ENCODE peak calls at places on chromosomes 13 and 19, in seven cellular contexts. One of them, this sample, is unnamed.
A peak's percentile ranks its signal among the peaks of the same experiment; 100 is the strongest.

GRCh38 chr13:48304132-48304876 is 753 bp downstream of the RB1 start:
- DNase-seq in activated naive CD8-positive, alpha-beta T cell treated with anti-CD3 and anti-CD28 coated beads, Interleukin-2, amount 50 U/mL, for 24 hours: peak; percentile 35
- DNase-seq in stimulated activated CD8-positive, alpha-beta memory T cell treated with anti-CD3 and anti-CD28 coated beads, Interleukin-4, amount 100 ng/mL, for 24 hours: no peak
- DNase-seq in IMR-90: peak; percentile 55
- DNase-seq in HEK293T: peak; percentile 32
- DNase-seq in stimulated activated CD4-positive, alpha-beta T cell treated with anti-CD3 and anti-CD28 coated beads, Interleukin-1b, Interleukin-23, amount 100 ng/mL, for 24 hours: no peak
- DNase-seq in immature natural killer cell: peak; percentile 35
- DNase-seq in this sample: peak; percentile 50

GRCh38 chr13:50421457-50422130 is 406.4 kb downstream of the KCNRG start:
- DNase-seq in IMR-90: peak; percentile 38
- DNase-seq in immature natural killer cell: no peak
- DNase-seq in stimulated activated CD4-positive, alpha-beta T cell treated with anti-CD3 and anti-CD28 coated beads, Interleukin-1b, Interleukin-23, amount 100 ng/mL, for 24 hours: no peak
- DNase-seq in stimulated activated CD8-positive, alpha-beta memory T cell treated with anti-CD3 and anti-CD28 coated beads, Interleukin-4, amount 100 ng/mL, for 24 hours: no peak
- DNase-seq in activated naive CD8-positive, alpha-beta T cell treated with anti-CD3 and anti-CD28 coated beads, Interleukin-2, amount 50 U/mL, for 24 hours: no peak
- DNase-seq in HEK293T: no peak
- DNase-seq in this sample: no peak

GRCh38 chr13:51929699-51930098 is 67.9 kb downstream of the CCDC70 start:
- DNase-seq in HEK293T: no peak
- DNase-seq in activated naive CD8-positive, alpha-beta T cell treated with anti-CD3 and anti-CD28 coated beads, Interleukin-2, amount 50 U/mL, for 24 hours: no peak
- DNase-seq in stimulated activated CD8-positive, alpha-beta memory T cell treated with anti-CD3 and anti-CD28 coated beads, Interleukin-4, amount 100 ng/mL, for 24 hours: no peak
- DNase-seq in IMR-90: no peak
- DNase-seq in stimulated activated CD4-positive, alpha-beta T cell treated with anti-CD3 and anti-CD28 coated beads, Interleukin-1b, Interleukin-23, amount 100 ng/mL, for 24 hours: no peak
- DNase-seq in immature natural killer cell: no peak
- DNase-seq in this sample: no peak

GRCh38 chr13:28792992-28793391 is 27.1 kb upstream of the MTUS2 start:
- DNase-seq in HEK293T: no peak
- DNase-seq in IMR-90: peak; percentile 79
- DNase-seq in immature natural killer cell: no peak
- DNase-seq in activated naive CD8-positive, alpha-beta T cell treated with anti-CD3 and anti-CD28 coated beads, Interleukin-2, amount 50 U/mL, for 24 hours: no peak
- DNase-seq in stimulated activated CD4-positive, alpha-beta T cell treated with anti-CD3 and anti-CD28 coated beads, Interleukin-1b, Interleukin-23, amount 100 ng/mL, for 24 hours: no peak
- DNase-seq in stimulated activated CD8-positive, alpha-beta memory T cell treated with anti-CD3 and anti-CD28 coated beads, Interleukin-4, amount 100 ng/mL, for 24 hours: no peak
- DNase-seq in this sample: no peak

GRCh38 chr19:34300380-34300779 is 46.0 kb downstream of the GARRE1 start:
- DNase-seq in immature natural killer cell: no peak
- DNase-seq in activated naive CD8-positive, alpha-beta T cell treated with anti-CD3 and anti-CD28 coated beads, Interleukin-2, amount 50 U/mL, for 24 hours: no peak
- DNase-seq in stimulated activated CD8-positive, alpha-beta memory T cell treated with anti-CD3 and anti-CD28 coated beads, Interleukin-4, amount 100 ng/mL, for 24 hours: no peak
- DNase-seq in HEK293T: no peak
- DNase-seq in stimulated activated CD4-positive, alpha-beta T cell treated with anti-CD3 and anti-CD28 coated beads, Interleukin-1b, Interleukin-23, amount 100 ng/mL, for 24 hours: no peak
- DNase-seq in IMR-90: no peak
- DNase-seq in this sample: no peak

GRCh38 chr13:45331981-45332830 is 8.8 kb downstream of the TPT1 start:
- DNase-seq in stimulated activated CD8-positive, alpha-beta memory T cell treated with anti-CD3 and anti-CD28 coated beads, Interleukin-4, amount 100 ng/mL, for 24 hours: no peak
- DNase-seq in immature natural killer cell: no peak
- DNase-seq in HEK293T: no peak
- DNase-seq in stimulated activated CD4-positive, alpha-beta T cell treated with anti-CD3 and anti-CD28 coated beads, Interleukin-1b, Interleukin-23, amount 100 ng/mL, for 24 hours: no peak
- DNase-seq in activated naive CD8-positive, alpha-beta T cell treated with anti-CD3 and anti-CD28 coated beads, Interleukin-2, amount 50 U/mL, for 24 hours: no peak
- DNase-seq in IMR-90: peak; percentile 88
- DNase-seq in this sample: no peak

GRCh38 chr13:101726681-101727080 is 274.2 kb downstream of the ITGBL1 start:
- DNase-seq in immature natural killer cell: no peak
- DNase-seq in stimulated activated CD8-positive, alpha-beta memory T cell treated with anti-CD3 and anti-CD28 coated beads, Interleukin-4, amount 100 ng/mL, for 24 hours: no peak
- DNase-seq in HEK293T: no peak
- DNase-seq in stimulated activated CD4-positive, alpha-beta T cell treated with anti-CD3 and anti-CD28 coated beads, Interleukin-1b, Interleukin-23, amount 100 ng/mL, for 24 hours: no peak
- DNase-seq in activated naive CD8-positive, alpha-beta T cell treated with anti-CD3 and anti-CD28 coated beads, Interleukin-2, amount 50 U/mL, for 24 hours: no peak
- DNase-seq in IMR-90: no peak
- DNase-seq in this sample: no peak

GRCh38 chr13:33031277-33031676 is 15.1 kb downstream of the KL start:
- DNase-seq in IMR-90: no peak
- DNase-seq in activated naive CD8-positive, alpha-beta T cell treated with anti-CD3 and anti-CD28 coated beads, Interleukin-2, amount 50 U/mL, for 24 hours: no peak
- DNase-seq in stimulated activated CD8-positive, alpha-beta memory T cell treated with anti-CD3 and anti-CD28 coated beads, Interleukin-4, amount 100 ng/mL, for 24 hours: no peak
- DNase-seq in stimulated activated CD4-positive, alpha-beta T cell treated with anti-CD3 and anti-CD28 coated beads, Interleukin-1b, Interleukin-23, amount 100 ng/mL, for 24 hours: no peak
- DNase-seq in immature natural killer cell: no peak
- DNase-seq in HEK293T: no peak
- DNase-seq in this sample: no peak

GRCh38 chr13:67043901-67044300 is 186.2 kb downstream of the PCDH9 start:
- DNase-seq in IMR-90: peak; percentile 57
- DNase-seq in stimulated activated CD4-positive, alpha-beta T cell treated with anti-CD3 and anti-CD28 coated beads, Interleukin-1b, Interleukin-23, amount 100 ng/mL, for 24 hours: no peak
- DNase-seq in immature natural killer cell: no peak
- DNase-seq in activated naive CD8-positive, alpha-beta T cell treated with anti-CD3 and anti-CD28 coated beads, Interleukin-2, amount 50 U/mL, for 24 hours: no peak
- DNase-seq in HEK293T: no peak
- DNase-seq in stimulated activated CD8-positive, alpha-beta memory T cell treated with anti-CD3 and anti-CD28 coated beads, Interleukin-4, amount 100 ng/mL, for 24 hours: no peak
- DNase-seq in this sample: no peak

GRCh38 chr13:80030491-80030890 is 310.4 kb downstream of the SPRY2 start:
- DNase-seq in IMR-90: no peak
- DNase-seq in HEK293T: no peak
- DNase-seq in activated naive CD8-positive, alpha-beta T cell treated with anti-CD3 and anti-CD28 coated beads, Interleukin-2, amount 50 U/mL, for 24 hours: no peak
- DNase-seq in stimulated activated CD8-positive, alpha-beta memory T cell treated with anti-CD3 and anti-CD28 coated beads, Interleukin-4, amount 100 ng/mL, for 24 hours: no peak
- DNase-seq in stimulated activated CD4-positive, alpha-beta T cell treated with anti-CD3 and anti-CD28 coated beads, Interleukin-1b, Interleukin-23, amount 100 ng/mL, for 24 hours: no peak
- DNase-seq in immature natural killer cell: no peak
- DNase-seq in this sample: no peak

GRCh38 chr13:79522583-79522982 is 41.6 kb downstream of the NDFIP2 start:
- DNase-seq in HEK293T: no peak
- DNase-seq in immature natural killer cell: peak; percentile 15
- DNase-seq in IMR-90: peak; percentile 64
- DNase-seq in stimulated activated CD8-positive, alpha-beta memory T cell treated with anti-CD3 and anti-CD28 coated beads, Interleukin-4, amount 100 ng/mL, for 24 hours: no peak
- DNase-seq in stimulated activated CD4-positive, alpha-beta T cell treated with anti-CD3 and anti-CD28 coated beads, Interleukin-1b, Interleukin-23, amount 100 ng/mL, for 24 hours: no peak
- DNase-seq in activated naive CD8-positive, alpha-beta T cell treated with anti-CD3 and anti-CD28 coated beads, Interleukin-2, amount 50 U/mL, for 24 hours: peak; percentile 14
- DNase-seq in this sample: no peak

GRCh38 chr19:14146789-14147216 is 10.4 kb upstream of the ASF1B start:
- DNase-seq in IMR-90: peak; percentile 84
- DNase-seq in stimulated activated CD4-positive, alpha-beta T cell treated with anti-CD3 and anti-CD28 coated beads, Interleukin-1b, Interleukin-23, amount 100 ng/mL, for 24 hours: no peak
- DNase-seq in activated naive CD8-positive, alpha-beta T cell treated with anti-CD3 and anti-CD28 coated beads, Interleukin-2, amount 50 U/mL, for 24 hours: no peak
- DNase-seq in stimulated activated CD8-positive, alpha-beta memory T cell treated with anti-CD3 and anti-CD28 coated beads, Interleukin-4, amount 100 ng/mL, for 24 hours: no peak
- DNase-seq in HEK293T: no peak
- DNase-seq in immature natural killer cell: no peak
- DNase-seq in this sample: no peak

GRCh38 chr19:8531470-8531869 is 17.5 kb upstream of the ZNF414 start:
- DNase-seq in HEK293T: no peak
- DNase-seq in IMR-90: no peak
- DNase-seq in stimulated activated CD4-positive, alpha-beta T cell treated with anti-CD3 and anti-CD28 coated beads, Interleukin-1b, Interleukin-23, amount 100 ng/mL, for 24 hours: no peak
- DNase-seq in immature natural killer cell: no peak
- DNase-seq in activated naive CD8-positive, alpha-beta T cell treated with anti-CD3 and anti-CD28 coated beads, Interleukin-2, amount 50 U/mL, for 24 hours: no peak
- DNase-seq in stimulated activated CD8-positive, alpha-beta memory T cell treated with anti-CD3 and anti-CD28 coated beads, Interleukin-4, amount 100 ng/mL, for 24 hours: no peak
- DNase-seq in this sample: no peak

GRCh38 chr19:16334421-16334820 is 9.8 kb downstream of the KLF2 start:
- DNase-seq in immature natural killer cell: no peak
- DNase-seq in HEK293T: no peak
- DNase-seq in stimulated activated CD4-positive, alpha-beta T cell treated with anti-CD3 and anti-CD28 coated beads, Interleukin-1b, Interleukin-23, amount 100 ng/mL, for 24 hours: no peak
- DNase-seq in IMR-90: no peak
- DNase-seq in activated naive CD8-positive, alpha-beta T cell treated with anti-CD3 and anti-CD28 coated beads, Interleukin-2, amount 50 U/mL, for 24 hours: no peak
- DNase-seq in stimulated activated CD8-positive, alpha-beta memory T cell treated with anti-CD3 and anti-CD28 coated beads, Interleukin-4, amount 100 ng/mL, for 24 hours: no peak
- DNase-seq in this sample: no peak

GRCh38 chr19:44894946-44895345 is 3.9 kb downstream of the TOMM40 start:
- DNase-seq in stimulated activated CD8-positive, alpha-beta memory T cell treated with anti-CD3 and anti-CD28 coated beads, Interleukin-4, amount 100 ng/mL, for 24 hours: no peak
- DNase-seq in stimulated activated CD4-positive, alpha-beta T cell treated with anti-CD3 and anti-CD28 coated beads, Interleukin-1b, Interleukin-23, amount 100 ng/mL, for 24 hours: no peak
- DNase-seq in activated naive CD8-positive, alpha-beta T cell treated with anti-CD3 and anti-CD28 coated beads, Interleukin-2, amount 50 U/mL, for 24 hours: no peak
- DNase-seq in HEK293T: no peak
- DNase-seq in IMR-90: no peak
- DNase-seq in immature natural killer cell: no peak
- DNase-seq in this sample: no peak

GRCh38 chr19:33134571-33135041 is 2.7 kb downstream of the WDR88 start:
- DNase-seq in IMR-90: no peak
- DNase-seq in stimulated activated CD4-positive, alpha-beta T cell treated with anti-CD3 and anti-CD28 coated beads, Interleukin-1b, Interleukin-23, amount 100 ng/mL, for 24 hours: peak; percentile 65
- DNase-seq in activated naive CD8-positive, alpha-beta T cell treated with anti-CD3 and anti-CD28 coated beads, Interleukin-2, amount 50 U/mL, for 24 hours: peak; percentile 78
- DNase-seq in HEK293T: no peak
- DNase-seq in stimulated activated CD8-positive, alpha-beta memory T cell treated with anti-CD3 and anti-CD28 coated beads, Interleukin-4, amount 100 ng/mL, for 24 hours: peak; percentile 42
- DNase-seq in immature natural killer cell: no peak
- DNase-seq in this sample: no peak

GRCh38 chr19:33676999-33677665 is 55.4 kb downstream of the CHST8 start:
- DNase-seq in stimulated activated CD4-positive, alpha-beta T cell treated with anti-CD3 and anti-CD28 coated beads, Interleukin-1b, Interleukin-23, amount 100 ng/mL, for 24 hours: no peak
- DNase-seq in stimulated activated CD8-positive, alpha-beta memory T cell treated with anti-CD3 and anti-CD28 coated beads, Interleukin-4, amount 100 ng/mL, for 24 hours: no peak
- DNase-seq in activated naive CD8-positive, alpha-beta T cell treated with anti-CD3 and anti-CD28 coated beads, Interleukin-2, amount 50 U/mL, for 24 hours: no peak
- DNase-seq in IMR-90: no peak
- DNase-seq in HEK293T: no peak
- DNase-seq in immature natural killer cell: no peak
- DNase-seq in this sample: no peak

GRCh38 chr13:66322193-66322592 is 907.9 kb downstream of the PCDH9 start:
- DNase-seq in HEK293T: no peak
- DNase-seq in immature natural killer cell: no peak
- DNase-seq in stimulated activated CD8-positive, alpha-beta memory T cell treated with anti-CD3 and anti-CD28 coated beads, Interleukin-4, amount 100 ng/mL, for 24 hours: no peak
- DNase-seq in stimulated activated CD4-positive, alpha-beta T cell treated with anti-CD3 and anti-CD28 coated beads, Interleukin-1b, Interleukin-23, amount 100 ng/mL, for 24 hours: no peak
- DNase-seq in IMR-90: no peak
- DNase-seq in activated naive CD8-positive, alpha-beta T cell treated with anti-CD3 and anti-CD28 coated beads, Interleukin-2, amount 50 U/mL, for 24 hours: no peak
- DNase-seq in this sample: no peak

GRCh38 chr19:11754663-11755062 is 12.1 kb upstream of the ZNF441 start:
- DNase-seq in IMR-90: no peak
- DNase-seq in activated naive CD8-positive, alpha-beta T cell treated with anti-CD3 and anti-CD28 coated beads, Interleukin-2, amount 50 U/mL, for 24 hours: no peak
- DNase-seq in stimulated activated CD4-positive, alpha-beta T cell treated with anti-CD3 and anti-CD28 coated beads, Interleukin-1b, Interleukin-23, amount 100 ng/mL, for 24 hours: no peak
- DNase-seq in HEK293T: no peak
- DNase-seq in immature natural killer cell: no peak
- DNase-seq in stimulated activated CD8-positive, alpha-beta memory T cell treated with anti-CD3 and anti-CD28 coated beads, Interleukin-4, amount 100 ng/mL, for 24 hours: no peak
- DNase-seq in this sample: no peak

GRCh38 chr19:5035817-5036732 is 67.2 kb downstream of the KDM4B start:
- DNase-seq in IMR-90: no peak
- DNase-seq in HEK293T: no peak
- DNase-seq in stimulated activated CD8-positive, alpha-beta memory T cell treated with anti-CD3 and anti-CD28 coated beads, Interleukin-4, amount 100 ng/mL, for 24 hours: no peak
- DNase-seq in immature natural killer cell: no peak
- DNase-seq in stimulated activated CD4-positive, alpha-beta T cell treated with anti-CD3 and anti-CD28 coated beads, Interleukin-1b, Interleukin-23, amount 100 ng/mL, for 24 hours: no peak
- DNase-seq in activated naive CD8-positive, alpha-beta T cell treated with anti-CD3 and anti-CD28 coated beads, Interleukin-2, amount 50 U/mL, for 24 hours: no peak
- DNase-seq in this sample: no peak

GRCh38 chr13:36919206-36919832 is 719 bp downstream of the SMAD9 start:
- DNase-seq in HEK293T: peak; percentile 64
- DNase-seq in stimulated activated CD8-positive, alpha-beta memory T cell treated with anti-CD3 and anti-CD28 coated beads, Interleukin-4, amount 100 ng/mL, for 24 hours: no peak
- DNase-seq in immature natural killer cell: no peak
- DNase-seq in IMR-90: peak; percentile 17
- DNase-seq in stimulated activated CD4-positive, alpha-beta T cell treated with anti-CD3 and anti-CD28 coated beads, Interleukin-1b, Interleukin-23, amount 100 ng/mL, for 24 hours: no peak
- DNase-seq in activated naive CD8-positive, alpha-beta T cell treated with anti-CD3 and anti-CD28 coated beads, Interleukin-2, amount 50 U/mL, for 24 hours: no peak
- DNase-seq in this sample: peak; percentile 55

GRCh38 chr13:48478401-48478800 is 54.5 kb downstream of the RCBTB2 start:
- DNase-seq in activated naive CD8-positive, alpha-beta T cell treated with anti-CD3 and anti-CD28 coated beads, Interleukin-2, amount 50 U/mL, for 24 hours: no peak
- DNase-seq in IMR-90: peak; percentile 47
- DNase-seq in stimulated activated CD4-positive, alpha-beta T cell treated with anti-CD3 and anti-CD28 coated beads, Interleukin-1b, Interleukin-23, amount 100 ng/mL, for 24 hours: no peak
- DNase-seq in immature natural killer cell: no peak
- DNase-seq in HEK293T: no peak
- DNase-seq in stimulated activated CD8-positive, alpha-beta memory T cell treated with anti-CD3 and anti-CD28 coated beads, Interleukin-4, amount 100 ng/mL, for 24 hours: no peak
- DNase-seq in this sample: no peak

GRCh38 chr19:19274716-19275115 is 1.6 kb upstream of the TM6SF2 start:
- DNase-seq in HEK293T: no peak
- DNase-seq in IMR-90: no peak
- DNase-seq in activated naive CD8-positive, alpha-beta T cell treated with anti-CD3 and anti-CD28 coated beads, Interleukin-2, amount 50 U/mL, for 24 hours: no peak
- DNase-seq in immature natural killer cell: no peak
- DNase-seq in stimulated activated CD4-positive, alpha-beta T cell treated with anti-CD3 and anti-CD28 coated beads, Interleukin-1b, Interleukin-23, amount 100 ng/mL, for 24 hours: no peak
- DNase-seq in stimulated activated CD8-positive, alpha-beta memory T cell treated with anti-CD3 and anti-CD28 coated beads, Interleukin-4, amount 100 ng/mL, for 24 hours: no peak
- DNase-seq in this sample: no peak

GRCh38 chr19:17751103-17751911 is at the start of gene FCHO1:
- DNase-seq in HEK293T: no peak
- DNase-seq in activated naive CD8-positive, alpha-beta T cell treated with anti-CD3 and anti-CD28 coated beads, Interleukin-2, amount 50 U/mL, for 24 hours: peak; percentile 84
- DNase-seq in IMR-90: no peak
- DNase-seq in immature natural killer cell: peak; percentile 88
- DNase-seq in stimulated activated CD8-positive, alpha-beta memory T cell treated with anti-CD3 and anti-CD28 coated beads, Interleukin-4, amount 100 ng/mL, for 24 hours: peak; percentile 79
- DNase-seq in stimulated activated CD4-positive, alpha-beta T cell treated with anti-CD3 and anti-CD28 coated beads, Interleukin-1b, Interleukin-23, amount 100 ng/mL, for 24 hours: peak; percentile 84
- DNase-seq in this sample: no peak

GRCh38 chr19:49594157-49595005 is 3.4 kb downstream of the PRR12 start:
- DNase-seq in stimulated activated CD8-positive, alpha-beta memory T cell treated with anti-CD3 and anti-CD28 coated beads, Interleukin-4, amount 100 ng/mL, for 24 hours: no peak
- DNase-seq in HEK293T: no peak
- DNase-seq in activated naive CD8-positive, alpha-beta T cell treated with anti-CD3 and anti-CD28 coated beads, Interleukin-2, amount 50 U/mL, for 24 hours: no peak
- DNase-seq in IMR-90: no peak
- DNase-seq in stimulated activated CD4-positive, alpha-beta T cell treated with anti-CD3 and anti-CD28 coated beads, Interleukin-1b, Interleukin-23, amount 100 ng/mL, for 24 hours: no peak
- DNase-seq in immature natural killer cell: no peak
- DNase-seq in this sample: no peak

GRCh38 chr19:4061178-4061682 is 5.5 kb downstream of the ZBTB7A start:
- DNase-seq in activated naive CD8-positive, alpha-beta T cell treated with anti-CD3 and anti-CD28 coated beads, Interleukin-2, amount 50 U/mL, for 24 hours: no peak
- DNase-seq in IMR-90: no peak
- DNase-seq in HEK293T: no peak
- DNase-seq in stimulated activated CD4-positive, alpha-beta T cell treated with anti-CD3 and anti-CD28 coated beads, Interleukin-1b, Interleukin-23, amount 100 ng/mL, for 24 hours: no peak
- DNase-seq in stimulated activated CD8-positive, alpha-beta memory T cell treated with anti-CD3 and anti-CD28 coated beads, Interleukin-4, amount 100 ng/mL, for 24 hours: no peak
- DNase-seq in immature natural killer cell: no peak
- DNase-seq in this sample: peak; percentile 75

GRCh38 chr19:2270572-2271515 is 11.1 kb downstream of the PEAK3 start:
- DNase-seq in IMR-90: peak; percentile 84
- DNase-seq in immature natural killer cell: peak; percentile 73
- DNase-seq in activated naive CD8-positive, alpha-beta T cell treated with anti-CD3 and anti-CD28 coated beads, Interleukin-2, amount 50 U/mL, for 24 hours: peak; percentile 78
- DNase-seq in stimulated activated CD4-positive, alpha-beta T cell treated with anti-CD3 and anti-CD28 coated beads, Interleukin-1b, Interleukin-23, amount 100 ng/mL, for 24 hours: peak; percentile 71
- DNase-seq in HEK293T: no peak
- DNase-seq in stimulated activated CD8-positive, alpha-beta memory T cell treated with anti-CD3 and anti-CD28 coated beads, Interleukin-4, amount 100 ng/mL, for 24 hours: peak; percentile 58
- DNase-seq in this sample: peak; percentile 78

GRCh38 chr13:26253262-26253786 is 605 bp upstream of the CDK8 start:
- DNase-seq in stimulated activated CD8-positive, alpha-beta memory T cell treated with anti-CD3 and anti-CD28 coated beads, Interleukin-4, amount 100 ng/mL, for 24 hours: no peak
- DNase-seq in activated naive CD8-positive, alpha-beta T cell treated with anti-CD3 and anti-CD28 coated beads, Interleukin-2, amount 50 U/mL, for 24 hours: no peak
- DNase-seq in IMR-90: no peak
- DNase-seq in stimulated activated CD4-positive, alpha-beta T cell treated with anti-CD3 and anti-CD28 coated beads, Interleukin-1b, Interleukin-23, amount 100 ng/mL, for 24 hours: no peak
- DNase-seq in immature natural killer cell: no peak
- DNase-seq in HEK293T: no peak
- DNase-seq in this sample: no peak